ENCODE peak calls at places on chromosomes 12 and 14, in ten cellular contexts. I is left colon; L is pulmonary artery endothelial cell; D is stimulated activated CD4-positive, alpha-beta T cell treated with anti-CD3 and anti-CD28 coated beads, Interleukin-1b, Interleukin-23, amount 100 ng/mL, for 24 hours; A is iris pigment epithelial cell; B is amniotic stem cell; N is kidney epithelial cell; P is Right ventricle myocardium superior; M is ureter; C is iPS-NIHi11. R is an unnamed sample.

GRCh38 chr14:29898470-29898869 is 29.2 kb downstream of the PRKD1 start:
- DNase-seq in N (no peak), C (no peak), P (no peak), A (no peak), B (no peak), L (no peak), I (no peak), D (no peak), M (no peak), R (no peak)

GRCh38 chr12:60172266-60172665 is 576.4 kb downstream of the SLC16A7 start:
- DNase-seq in I (no peak), C (no peak), M (no peak), D (no peak), B (no peak), P (no peak), L (no peak), N (no peak), A (peak; percentile 51), R (no peak)

GRCh38 chr14:35051796-35052195 is 5.7 kb downstream of the FAM177A1 start:
- DNase-seq in I (no peak), A (peak; percentile 89), P (no peak), C (no peak), B (no peak), M (no peak), N (no peak), L (no peak), D (no peak), R (no peak)

GRCh38 chr12:65699251-65699650 is 125.0 kb upstream of the HMGA2 start:
- DNase-seq in M (no peak), C (no peak), A (peak; percentile 83), L (no peak), B (no peak), N (no peak), D (no peak), I (no peak), P (no peak), R (no peak)

GRCh38 chr12:1605129-1606020 is 11.0 kb upstream of the FBXL14 start:
- DNase-seq in P (peak; percentile 78), N (no peak), M (peak; percentile 86), A (peak; percentile 83), D (no peak), B (peak; percentile 95), C (peak; percentile 75), I (peak; percentile 81), L (peak; percentile 45), R (peak; percentile 94)

GRCh38 chr14:79278798-79279644 is 932.3 kb downstream of the DIO2 start:
- DNase-seq in B (peak; percentile 44), C (peak; percentile 87), P (peak; percentile 73), N (peak; percentile 76), L (peak; percentile 45), A (peak; percentile 89), M (peak; percentile 84), I (peak; percentile 89), D (no peak), R (peak; percentile 98)

GRCh38 chr14:22026527-22026926 is 352.9 kb upstream of the OR4E1 start:
- DNase-seq in M (no peak), I (no peak), C (no peak), B (no peak), P (no peak), L (no peak), A (no peak), N (no peak), D (no peak), R (no peak)

GRCh38 chr14:80136358-80136757 is 74.9 kb downstream of the DIO2 start:
- DNase-seq in P (no peak), L (no peak), B (no peak), I (no peak), C (no peak), N (no peak), A (peak; percentile 5), M (no peak), D (no peak), R (no peak)

GRCh38 chr14:49314756-49315155 is 271.4 kb downstream of the RPS29 start:
- DNase-seq in P (no peak), I (no peak), M (no peak), C (no peak), L (no peak), D (no peak), N (no peak), A (no peak), B (no peak), R (no peak)

GRCh38 chr12:18373176-18373575 is 111.9 kb downstream of the PIK3C2G start:
- DNase-seq in B (no peak), M (no peak), P (no peak), N (no peak), A (no peak), L (no peak), C (no peak), I (no peak), D (no peak), R (no peak)

GRCh38 chr12:95213928-95214327 is 3.3 kb downstream of the FGD6 start:
- DNase-seq in D (no peak), I (no peak), L (no peak), N (no peak), C (no peak), M (no peak), A (no peak), B (no peak), P (no peak), R (no peak)